ENCODE peak calls at places on chromosomes 1 and 21, in nine cellular contexts. One of them, this sample, is unnamed.

GRCh38 chr1:206829875-206830274 is 35.5 kb upstream of the IL20 start:
- DNase-seq in ascending aorta: no peak
- DNase-seq in IMR-90: no peak
- DNase-seq in amniotic epithelial cell: no peak
- DNase-seq in C1 segment of cervical spinal cord: no peak
- DNase-seq in cardiac muscle cell: no peak
- DNase-seq in GOT3: no peak
- DNase-seq in Panc1: no peak
- DNase-seq in iPS DF 19.7: no peak
- DNase-seq in this sample: no peak

GRCh38 chr1:119626146-119626545 is 21.9 kb downstream of the ZNF697 start:
- DNase-seq in amniotic epithelial cell: no peak
- DNase-seq in GOT3: no peak
- DNase-seq in iPS DF 19.7: no peak
- DNase-seq in ascending aorta: no peak
- DNase-seq in cardiac muscle cell: no peak
- DNase-seq in Panc1: no peak
- DNase-seq in IMR-90: no peak
- DNase-seq in C1 segment of cervical spinal cord: no peak
- DNase-seq in this sample: no peak

GRCh38 chr1:91098299-91098901 is 76.6 kb upstream of the ZNF644 start:
- DNase-seq in C1 segment of cervical spinal cord: no peak
- DNase-seq in ascending aorta: no peak
- DNase-seq in iPS DF 19.7: no peak
- DNase-seq in Panc1: no peak
- DNase-seq in IMR-90: no peak
- DNase-seq in GOT3: no peak
- DNase-seq in cardiac muscle cell: peak
- DNase-seq in amniotic epithelial cell: no peak
- DNase-seq in this sample: no peak

GRCh38 chr21:34502480-34503106 is 9.4 kb downstream of the KCNE1 start:
- DNase-seq in cardiac muscle cell: no peak
- DNase-seq in amniotic epithelial cell: no peak
- DNase-seq in GOT3: no peak
- DNase-seq in iPS DF 19.7: no peak
- DNase-seq in Panc1: no peak
- DNase-seq in IMR-90: no peak
- DNase-seq in C1 segment of cervical spinal cord: no peak
- DNase-seq in ascending aorta: no peak
- DNase-seq in this sample: no peak

GRCh38 chr1:147720557-147720956 is 39.8 kb downstream of the GJA5 start:
- DNase-seq in IMR-90: no peak
- DNase-seq in cardiac muscle cell: no peak
- DNase-seq in GOT3: no peak
- DNase-seq in ascending aorta: no peak
- DNase-seq in amniotic epithelial cell: no peak
- DNase-seq in iPS DF 19.7: no peak
- DNase-seq in C1 segment of cervical spinal cord: no peak
- DNase-seq in Panc1: no peak
- DNase-seq in this sample: no peak

GRCh38 chr1:2857521-2857920 is 56.0 kb upstream of the TTC34 start:
- DNase-seq in amniotic epithelial cell: no peak
- DNase-seq in cardiac muscle cell: no peak
- DNase-seq in C1 segment of cervical spinal cord: no peak
- DNase-seq in Panc1: no peak
- DNase-seq in GOT3: no peak
- DNase-seq in ascending aorta: no peak
- DNase-seq in iPS DF 19.7: no peak
- DNase-seq in IMR-90: no peak
- DNase-seq in this sample: no peak

GRCh38 chr21:34603002-34603709 is 11.8 kb downstream of the RCAN1 start:
- DNase-seq in cardiac muscle cell: peak
- DNase-seq in IMR-90: peak
- DNase-seq in GOT3: no peak
- DNase-seq in Panc1: no peak
- DNase-seq in C1 segment of cervical spinal cord: peak
- DNase-seq in ascending aorta: peak
- DNase-seq in amniotic epithelial cell: peak
- DNase-seq in iPS DF 19.7: no peak
- DNase-seq in this sample: peak

GRCh38 chr1:74771913-74772515 is 39.1 kb downstream of the TYW3 start:
- DNase-seq in iPS DF 19.7: no peak
- DNase-seq in ascending aorta: no peak
- DNase-seq in cardiac muscle cell: peak
- DNase-seq in IMR-90: peak
- DNase-seq in GOT3: no peak
- DNase-seq in Panc1: peak
- DNase-seq in C1 segment of cervical spinal cord: no peak
- DNase-seq in amniotic epithelial cell: peak
- DNase-seq in this sample: peak

GRCh38 chr21:34243562-34243961 is 120.2 kb upstream of the KCNE2 start:
- DNase-seq in GOT3: no peak
- DNase-seq in iPS DF 19.7: peak
- DNase-seq in ascending aorta: no peak
- DNase-seq in IMR-90: peak
- DNase-seq in Panc1: peak
- DNase-seq in C1 segment of cervical spinal cord: no peak
- DNase-seq in amniotic epithelial cell: peak
- DNase-seq in cardiac muscle cell: peak
- DNase-seq in this sample: peak

GRCh38 chr1:30764939-30765582 is 7.5 kb upstream of the LAPTM5 start:
- DNase-seq in iPS DF 19.7: no peak
- DNase-seq in GOT3: no peak
- DNase-seq in IMR-90: no peak
- DNase-seq in ascending aorta: no peak
- DNase-seq in amniotic epithelial cell: no peak
- DNase-seq in cardiac muscle cell: no peak
- DNase-seq in Panc1: no peak
- DNase-seq in C1 segment of cervical spinal cord: no peak
- DNase-seq in this sample: no peak

GRCh38 chr1:184376359-184376758 is 10.5 kb upstream of the C1orf21 start:
- DNase-seq in amniotic epithelial cell: no peak
- DNase-seq in IMR-90: no peak
- DNase-seq in GOT3: no peak
- DNase-seq in Panc1: no peak
- DNase-seq in iPS DF 19.7: no peak
- DNase-seq in ascending aorta: no peak
- DNase-seq in C1 segment of cervical spinal cord: no peak
- DNase-seq in cardiac muscle cell: no peak
- DNase-seq in this sample: no peak

This sample was measured in K562.